ENCODE peak calls at places on chromosome 4, in five cellular contexts. W, X, G, U and R are unnamed samples. For H3K36me3, the result is how much of the 10 kb centered on the place peaks cover.

GRCh38 chr4:147821555-147821954 is 89.7 kb downstream of the ARHGAP10 start:
- DNase-seq in W (no peak), X (no peak), G (no peak), U (peak), R (no peak)

GRCh38 chr4:73864365-73864764 is 4.8 kb upstream of the CXCL1 start:
- DNase-seq in W (peak), X (no peak), G (no peak), U (no peak), R (no peak)

GRCh38 chr4:153529646-153530045 is 63.5 kb downstream of the TMEM131L start:
- DNase-seq in W (no peak), X (no peak), G (no peak), U (peak), R (no peak)

GRCh38 chr4:8674311-8674885 is 81.8 kb downstream of the CPZ start:
- DNase-seq in W (no peak), X (no peak), G (no peak), U (no peak), R (no peak)

GRCh38 chr4:102809190-102809589 is 18.2 kb downstream of the UBE2D3 start:
- DNase-seq in W (no peak), X (no peak), G (no peak), U (no peak), R (no peak)

GRCh38 chr4:151541438-151542071 is 132.6 kb downstream of the FHIP1A start:
- DNase-seq in W (peak), X (no peak), G (no peak), U (peak), R (no peak)

GRCh38 chr4:15938182-15938581 is 358 bp downstream of the FGFBP1 start:
- DNase-seq in W (peak), X (peak), G (no peak), U (no peak), R (no peak)

GRCh38 chr4:72846280-72847111 is 223.0 kb downstream of the COX18 start:
- DNase-seq in W (peak), X (peak), G (no peak), U (peak), R (no peak)

GRCh38 chr4:1494416-1495315 is 88.4 kb upstream of the NKX1-1 start:
- DNase-seq in W (no peak), X (no peak), G (no peak), U (no peak), R (no peak)

GRCh38 chr4:112982677-112983076 is 66.8 kb upstream of the ANK2 start:
- DNase-seq in W (no peak), X (no peak), G (no peak), U (peak), R (no peak)

GRCh38 chr4:140691369-140691768 is 64.8 kb downstream of the TBC1D9 start:
- DNase-seq in W (no peak), X (no peak), G (no peak), U (peak), R (no peak)

GRCh38 chr4:102217775-102218174 is 127.5 kb downstream of the SLC39A8 start:
- DNase-seq in W (no peak), X (no peak), G (no peak), U (no peak), R (no peak)

GRCh38 chr4:41575207-41575606 is 37.2 kb downstream of the LIMCH1 start:
- DNase-seq in W (no peak), X (no peak), G (no peak), U (no peak), R (no peak)

GRCh38 chr4:103451341-103451740 is 253.2 kb upstream of the CENPE start:
- DNase-seq in W (no peak), X (no peak), G (no peak), U (no peak), R (no peak)

GRCh38 chr4:33071552-33071951 is 2351.4 kb downstream of the PCDH7 start:
- DNase-seq in W (no peak), X (no peak), G (no peak), U (no peak), R (no peak)

DNA sequence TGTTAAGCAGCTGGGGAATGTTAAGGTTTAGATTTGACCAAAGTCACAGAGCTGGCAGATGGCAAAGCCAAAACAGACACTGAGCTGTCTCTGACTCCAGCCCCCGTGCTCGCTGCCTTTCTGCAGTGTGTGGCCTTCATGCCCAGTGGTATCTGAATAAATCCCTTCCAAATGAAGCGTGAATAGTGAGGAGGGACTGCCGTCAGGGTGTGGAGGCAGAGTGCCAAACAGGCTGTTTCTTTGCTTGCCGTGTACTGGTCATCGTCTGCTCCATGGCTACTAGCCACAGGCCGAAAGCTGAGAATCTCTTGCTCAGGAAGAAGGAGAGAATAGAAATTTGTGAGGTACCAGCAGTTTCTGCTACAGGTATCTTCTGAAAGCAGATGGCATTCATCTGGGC is 19.7 kb downstream of the PRIMPOL start:
- DNase-seq in W (no peak), X (no peak), G (no peak), U (no peak), R (no peak)
- H3K36me3 ChIP-seq in W (under half), X (under half), G (under half), U (half or more), R (under half)

GRCh38 chr4:3148926-3149325 is 74.4 kb downstream of the HTT start:
- DNase-seq in W (no peak), X (no peak), G (no peak), U (no peak), R (no peak)

DNA sequence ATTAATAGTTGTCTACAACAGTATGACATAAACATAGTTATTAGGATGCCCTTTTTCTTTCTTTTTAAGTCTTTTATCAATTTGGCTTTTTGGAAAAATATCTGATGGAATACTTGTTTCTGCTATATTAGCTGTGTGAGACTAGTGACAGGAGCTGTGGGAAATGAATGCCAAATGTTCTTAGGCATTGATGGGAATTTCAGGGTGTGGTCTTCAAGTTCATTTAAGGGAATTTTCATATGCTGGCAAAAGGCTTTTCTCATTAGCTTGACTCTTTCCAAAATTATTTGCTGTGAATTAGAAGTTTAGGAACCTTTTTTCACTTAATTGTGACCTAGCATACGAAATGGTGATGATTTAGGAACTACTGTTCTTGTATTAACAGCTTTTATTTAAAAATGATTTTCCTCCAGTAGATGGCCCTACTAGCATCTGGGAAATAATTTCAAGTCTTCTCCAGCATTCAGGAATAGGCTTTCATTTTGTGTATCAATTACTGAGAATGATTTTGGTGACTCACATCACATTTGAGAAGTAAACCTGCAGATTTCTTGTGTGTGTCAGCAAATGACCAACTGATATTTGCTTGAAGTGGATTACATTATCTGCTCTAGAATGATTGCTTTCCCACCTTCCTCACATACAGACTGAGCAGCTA is 70.9 kb downstream of the HTT start:
- DNase-seq in W (no peak), X (no peak), G (no peak), U (peak), R (no peak)
- H3K36me3 ChIP-seq in W (under half), X (under half), G (under half), U (half or more), R (under half)

DNA sequence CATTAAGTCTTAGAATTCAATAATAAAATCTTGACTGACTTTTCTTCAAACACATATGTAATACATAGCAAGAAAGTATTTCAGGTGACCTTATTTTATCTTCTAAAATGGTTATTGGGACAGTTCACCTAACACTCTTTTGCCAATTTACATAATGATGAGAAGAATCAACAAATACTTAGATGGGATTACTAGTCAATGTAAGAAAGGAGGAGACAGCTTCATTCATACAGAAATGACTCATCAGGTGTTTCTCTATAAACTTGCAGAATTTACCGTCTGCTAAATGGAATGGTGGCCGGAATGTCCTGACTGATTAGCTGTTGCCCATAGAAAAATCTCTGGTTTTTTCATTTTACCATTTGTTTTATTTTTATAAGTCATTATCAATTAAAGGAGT is 115.0 kb upstream of the ETNPPL start:
- DNase-seq in W (no peak), X (no peak), G (no peak), U (no peak), R (no peak)
- H3K36me3 ChIP-seq in W (under half), X (under half), G (under half), U (under half), R (under half)

GRCh38 chr4:189084671-189085070 is 856.0 kb upstream of the FRG1 start:
- DNase-seq in W (no peak), X (no peak), G (no peak), U (no peak), R (no peak)

GRCh38 chr4:189088783-189089182 is 851.9 kb upstream of the FRG1 start:
- DNase-seq in W (no peak), X (no peak), G (no peak), U (no peak), R (no peak)

GRCh38 chr4:189090174-189090814 is 850.4 kb upstream of the FRG1 start:
- DNase-seq in W (peak), X (no peak), G (no peak), U (peak), R (no peak)

GRCh38 chr4:189083769-189084168 is 856.9 kb upstream of the FRG1 start:
- DNase-seq in W (no peak), X (no peak), G (no peak), U (no peak), R (no peak)

DNA sequence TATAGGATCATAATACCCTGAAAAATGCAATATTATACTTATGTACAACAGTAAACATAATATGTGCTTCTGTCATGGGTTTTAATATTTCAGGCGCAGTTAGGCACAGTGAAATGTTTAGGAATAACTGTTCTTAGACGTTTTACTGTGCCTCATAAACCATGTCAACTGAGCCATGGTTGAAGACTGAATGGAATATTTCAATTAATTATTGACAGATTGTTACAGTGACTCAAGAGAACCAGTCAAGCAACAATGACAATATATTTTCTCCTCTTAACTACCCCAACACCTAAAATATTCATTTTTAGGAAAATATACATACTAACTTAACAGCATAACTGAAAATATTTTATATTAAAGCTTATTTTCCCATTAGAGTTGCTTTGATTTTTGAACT is 852.7 kb upstream of the FRG1 start:
- DNase-seq in W (no peak), X (no peak), G (no peak), U (no peak), R (no peak)
- H3K36me3 ChIP-seq in W (under half), X (under half), G (under half), U (under half), R (under half)

DNA sequence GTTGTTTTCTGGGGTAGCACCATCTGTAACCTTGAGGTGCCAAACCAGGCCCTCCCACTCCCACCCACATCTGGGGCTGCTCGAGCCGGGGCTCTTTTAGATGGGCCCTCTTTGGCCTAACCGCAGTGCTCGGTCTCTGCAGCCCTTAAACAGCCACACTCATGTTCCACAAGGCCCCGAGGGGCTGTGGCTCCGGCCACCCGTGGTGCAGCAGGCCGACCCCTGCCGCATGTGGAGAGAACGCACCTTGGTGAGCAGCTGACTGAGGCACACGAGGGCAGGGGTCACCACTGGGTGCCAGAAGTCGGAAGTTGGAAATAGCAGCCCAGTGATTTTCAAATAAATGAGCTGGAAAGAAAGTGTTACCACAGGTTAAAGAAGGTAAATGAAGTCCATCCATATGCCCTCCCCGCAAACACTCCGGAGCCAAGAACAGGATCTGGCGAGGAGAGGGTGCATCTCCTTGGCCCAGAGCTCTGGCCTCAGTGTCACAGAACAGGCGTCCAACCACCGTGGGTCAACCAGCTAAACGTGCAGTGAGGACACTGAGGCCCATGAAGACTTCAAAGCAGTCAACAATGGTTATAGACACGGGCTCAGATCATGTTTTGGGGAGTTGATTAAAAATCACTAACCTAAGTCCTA is 18.2 kb downstream of the NOP14 start:
- DNase-seq in W (no peak), X (no peak), G (no peak), U (no peak), R (no peak)
- H3K36me3 ChIP-seq in W (under half), X (under half), G (under half), U (half or more), R (half or more)

GRCh38 chr4:42616576-42616975 is 40.3 kb downstream of the ATP8A1 start:
- DNase-seq in W (no peak), X (no peak), G (no peak), U (no peak), R (no peak)

GRCh38 chr4:42615131-42615776 is 41.7 kb downstream of the ATP8A1 start:
- DNase-seq in W (no peak), X (no peak), G (no peak), U (no peak), R (no peak)

GRCh38 chr4:42610941-42611340 is 46.0 kb downstream of the ATP8A1 start:
- DNase-seq in W (no peak), X (no peak), G (no peak), U (no peak), R (no peak)

GRCh38 chr4:42609051-42609450 is 47.9 kb downstream of the ATP8A1 start:
- DNase-seq in W (no peak), X (no peak), G (no peak), U (no peak), R (no peak)

GRCh38 chr4:42612898-42613297 is 44.0 kb downstream of the ATP8A1 start:
- DNase-seq in W (no peak), X (no peak), G (no peak), U (no peak), R (no peak)
- H3K36me3 ChIP-seq in W (under half), X (under half), G (under half), U (under half), R (under half)

GRCh38 chr4:55871299-55871800 is 17.9 kb downstream of the EXOC1 start:
- DNase-seq in W (no peak), X (no peak), G (no peak), U (no peak), R (no peak)
- H3K36me3 ChIP-seq in W (under half), X (under half), G (under half), U (half or more), R (under half)

GRCh38 chr4:88037936-88038335 is 30.5 kb downstream of the PKD2 start:
- DNase-seq in W (no peak), X (no peak), G (no peak), U (no peak), R (no peak)
- H3K36me3 ChIP-seq in W (under half), X (under half), G (under half), U (half or more), R (half or more)

DNA sequence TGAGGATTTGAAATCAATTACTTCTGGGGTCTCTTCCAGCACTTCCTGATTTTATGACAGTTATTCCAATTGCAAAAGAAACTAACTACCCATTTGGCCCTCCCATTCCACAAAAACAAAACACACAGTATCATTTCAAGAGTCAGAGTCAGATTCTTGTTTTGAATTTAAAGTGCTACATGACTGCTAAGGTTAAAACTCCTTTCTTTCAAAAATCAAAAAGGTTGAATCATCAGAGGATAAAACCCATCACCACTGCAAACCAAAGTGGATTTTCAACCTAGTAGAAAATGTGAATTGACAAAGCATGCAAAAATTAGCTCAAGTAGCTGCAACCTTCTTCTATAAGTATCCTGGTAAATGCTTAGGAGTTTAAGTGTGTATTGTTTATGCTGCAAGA is 67.4 kb downstream of the DHX15 start:
- DNase-seq in W (no peak), X (no peak), G (no peak), U (no peak), R (no peak)
- H3K36me3 ChIP-seq in W (under half), X (under half), G (under half), U (under half), R (under half)